ENCODE peak calls at places on chromosomes 7 and 10, in nine cellular contexts. A is cardiac fibroblast; Q is H54; S is globus pallidus; V is GM04504; Y is kidney; D is activated CD4-positive, CD25-positive, alpha-beta regulatory T cell treated with anti-CD3 and anti-CD28 coated beads, Interleukin-2, amount 50 U/mL, for 72 hours; Z is stimulated activated CD4-positive, alpha-beta T cell treated with anti-CD3 and anti-CD28 coated beads, Interleukin-1b, Interleukin-23, amount 100 ng/mL, for 48 hours; B is progenitor cell of endocrine pancreas. R is an unnamed sample.

GRCh38 chr7:39609084-39609461 is 14.3 kb upstream of the RALA start:
- DNase-seq in D (no peak), Q (peak), A (peak), B (no peak), Y (no peak), V (no peak), S (no peak), Z (no peak), R (no peak)

GRCh38 chr7:135943266-135943889 is 33.8 kb downstream of the MTPN start:
- DNase-seq in S (no peak), B (no peak), Z (no peak), V (no peak), Y (no peak), A (no peak), Q (no peak), D (no peak), R (no peak)

GRCh38 chr7:71594746-71595145 is 462.8 kb downstream of the GALNT17 start:
- DNase-seq in Y (no peak), Q (no peak), B (no peak), S (no peak), V (no peak), Z (no peak), D (no peak), A (no peak), R (no peak)

GRCh38 chr7:21507627-21508343 is 35.1 kb upstream of the DNAH11 start:
- DNase-seq in S (peak), B (peak), A (peak), Y (no peak), Q (peak), D (no peak), Z (peak), V (peak), R (no peak)

GRCh38 chr10:73773152-73773879 is 8.5 kb upstream of the CHCHD1 start:
- DNase-seq in D (no peak), S (no peak), V (no peak), A (peak), Y (peak), B (no peak), Z (no peak), Q (no peak), R (no peak)

GRCh38 chr7:21142081-21142480 is 285.8 kb upstream of the SP4 start:
- DNase-seq in D (no peak), Q (no peak), Z (no peak), V (no peak), A (no peak), B (no peak), S (no peak), Y (no peak), R (no peak)

GRCh38 chr7:78052112-78052511 is 253.5 kb downstream of the PHTF2 start:
- DNase-seq in B (no peak), D (no peak), V (no peak), S (no peak), Q (no peak), A (no peak), Z (no peak), Y (no peak), R (no peak)

GRCh38 chr10:116211682-116212081 is 61.3 kb downstream of the GFRA1 start:
- DNase-seq in S (no peak), D (no peak), Q (no peak), B (no peak), A (peak), Z (no peak), Y (no peak), V (peak), R (no peak)

GRCh38 chr7:155491812-155492211 is 33.9 kb downstream of the EN2 start:
- DNase-seq in Q (no peak), S (no peak), B (no peak), Y (peak), V (no peak), D (no peak), A (no peak), Z (no peak), R (no peak)

GRCh38 chr7:16590424-16590823 is 55.1 kb downstream of the ANKMY2 start:
- DNase-seq in Q (no peak), Z (no peak), S (no peak), B (no peak), D (no peak), V (no peak), Y (no peak), A (no peak), R (no peak)

GRCh38 chr10:32622409-32622808 is 176.5 kb downstream of the CCDC7 start:
- DNase-seq in D (no peak), V (no peak), B (no peak), A (no peak), Q (no peak), S (no peak), Z (no peak), Y (no peak), R (no peak)

GRCh38 chr10:12499587-12499986 is 150.2 kb downstream of the CAMK1D start:
- DNase-seq in S (peak), B (no peak), D (no peak), A (no peak), Q (no peak), V (no peak), Z (no peak), Y (peak), R (no peak)

GRCh38 chr10:70053212-70053895 is 708 bp downstream of the MACROH2A2 start:
- DNase-seq in V (no peak), Z (no peak), Q (no peak), Y (peak), A (peak), S (no peak), D (no peak), B (peak), R (peak)

GRCh38 chr10:3467052-3467906 is 294.7 kb upstream of the PITRM1 start:
- DNase-seq in Y (peak), Q (peak), B (no peak), D (no peak), A (peak), Z (no peak), S (no peak), V (peak), R (no peak)

GRCh38 chr7:135361788-135362187 is 128.2 kb downstream of the STRA8 start:
- DNase-seq in S (no peak), A (no peak), Z (no peak), B (no peak), V (no peak), D (no peak), Y (no peak), Q (no peak), R (no peak)

GRCh38 chr10:127797339-127797738 is 60.4 kb downstream of the FOXI2 start:
- DNase-seq in V (no peak), Q (no peak), Y (no peak), Z (no peak), A (no peak), D (no peak), S (no peak), B (no peak), R (no peak)

GRCh38 chr7:31398815-31399214 is 58.3 kb upstream of the NEUROD6 start:
- DNase-seq in Z (no peak), V (no peak), B (no peak), A (no peak), Y (no peak), D (no peak), Q (no peak), S (no peak), R (no peak)

R was measured in activated naive CD8-positive, alpha-beta T cell treated with anti-CD3 and anti-CD28 coated beads, Interleukin-2, amount 10 ng/mL, durations not matched to agents 7 days and 5 days.